ENCODE peak calls at places on chromosomes 7 and 10, in ten cellular contexts. D is heart right ventricle, N is GM12878, O is mammary epithelial cell, T is GM23338, V is fibroblast of the aortic adventitia, F is AG04450, E is fibroblast of mammary gland, K is BJ, W is prostate gland. X is an unnamed sample.

GRCh38 chr7:103777440-103777839 is 212.0 kb downstream of the RELN start:
- DNase-seq in D (no peak), N (no peak), O (no peak), T (peak), V (no peak), F (no peak), E (no peak), K (no peak), W (no peak), X (no peak)

GRCh38 chr10:114629824-114630430 is 28.1 kb downstream of the ABLIM1 start:
- DNase-seq in D (no peak), N (no peak), O (no peak), T (no peak), V (no peak), F (no peak), E (no peak), K (no peak), W (no peak), X (no peak)

GRCh38 chr10:58336242-58336641 is 1.4 kb downstream of the UBE2D1 start:
- DNase-seq in D (no peak), N (no peak), O (no peak), T (no peak), V (no peak), F (no peak), E (no peak), K (no peak), W (no peak), X (no peak)

GRCh38 chr10:49526624-49527023 is 12.3 kb downstream of the ERCC6 start:
- DNase-seq in D (no peak), N (no peak), O (no peak), T (no peak), V (peak), F (no peak), E (peak), K (peak), W (no peak), X (no peak)

GRCh38 chr7:108451296-108451848 is 4.9 kb downstream of the NRCAM start:
- DNase-seq in D (no peak), N (no peak), O (no peak), T (no peak), V (no peak), F (no peak), E (peak), K (no peak), W (no peak), X (no peak)

GRCh38 chr7:137670521-137671064 is 176.2 kb downstream of the DGKI start:
- DNase-seq in D (no peak), N (peak), O (peak), T (no peak), V (peak), F (no peak), E (peak), K (peak), W (no peak), X (peak)

GRCh38 chr10:71229726-71230655 is 17.6 kb downstream of the UNC5B start:
- DNase-seq in D (no peak), N (no peak), O (no peak), T (no peak), V (no peak), F (no peak), E (no peak), K (no peak), W (no peak), X (no peak)

GRCh38 chr10:100738055-100738827 is 7.1 kb upstream of the PAX2 start:
- DNase-seq in D (no peak), N (no peak), O (no peak), T (peak), V (no peak), F (no peak), E (no peak), K (no peak), W (no peak), X (no peak)

GRCh38 chr7:7257899-7258692 is 75.8 kb downstream of the C1GALT1 start:
- DNase-seq in D (no peak), N (peak), O (no peak), T (no peak), V (no peak), F (no peak), E (no peak), K (no peak), W (no peak), X (peak)

GRCh38 chr10:103502849-103503660 is 9.6 kb downstream of the NEURL1 start:
- DNase-seq in D (no peak), N (no peak), O (no peak), T (no peak), V (no peak), F (no peak), E (no peak), K (no peak), W (no peak), X (no peak)

GRCh38 chr10:97463363-97464132 is 17.6 kb downstream of the ZDHHC16 start:
- DNase-seq in D (no peak), N (peak), O (peak), T (peak), V (peak), F (no peak), E (peak), K (peak), W (peak), X (peak)

GRCh38 chr10:77036993-77037734 is 600.4 kb downstream of the KCNMA1 start:
- DNase-seq in D (no peak), N (no peak), O (no peak), T (peak), V (no peak), F (no peak), E (peak), K (no peak), W (no peak), X (peak)

GRCh38 chr7:64878684-64879083 is 24.4 kb upstream of the ZNF273 start:
- DNase-seq in D (no peak), N (no peak), O (no peak), T (no peak), V (no peak), F (no peak), E (peak), K (no peak), W (no peak), X (no peak)

GRCh38 chr10:44993922-44994751 is 6.6 kb upstream of the ZNF22 start:
- DNase-seq in D (no peak), N (no peak), O (no peak), T (no peak), V (peak), F (peak), E (peak), K (peak), W (no peak), X (no peak)

GRCh38 chr7:41003031-41003925 is 699.6 kb downstream of the INHBA start:
- DNase-seq in D (peak), N (peak), O (peak), T (peak), V (peak), F (no peak), E (peak), K (no peak), W (peak), X (peak)

GRCh38 chr7:80044796-80045195 is 89.8 kb upstream of the GNAI1 start:
- DNase-seq in D (no peak), N (no peak), O (no peak), T (no peak), V (no peak), F (no peak), E (no peak), K (no peak), W (no peak), X (no peak)

GRCh38 chr10:113661332-113661731 is 2.5 kb downstream of the NRAP start:
- DNase-seq in D (no peak), N (no peak), O (no peak), T (no peak), V (no peak), F (no peak), E (no peak), K (no peak), W (no peak), X (no peak)

GRCh38 chr7:17463511-17464085 is 165.1 kb downstream of the AHR start:
- DNase-seq in D (no peak), N (no peak), O (no peak), T (no peak), V (no peak), F (no peak), E (no peak), K (no peak), W (no peak), X (no peak)

GRCh38 chr7:121504478-121504877 is 108.4 kb upstream of the FAM3C start:
- DNase-seq in D (no peak), N (no peak), O (peak), T (no peak), V (peak), F (peak), E (peak), K (peak), W (no peak), X (no peak)

GRCh38 chr7:2371329-2371728 is 16.7 kb downstream of the EIF3B start:
- DNase-seq in D (no peak), N (no peak), O (no peak), T (no peak), V (no peak), F (no peak), E (no peak), K (no peak), W (no peak), X (no peak)

GRCh38 chr10:95741807-95742528 is 14.0 kb upstream of the ENTPD1 start:
- DNase-seq in D (no peak), N (peak), O (peak), T (peak), V (peak), F (no peak), E (peak), K (no peak), W (no peak), X (peak)

GRCh38 chr7:125316451-125316850 is 386.8 kb upstream of the POT1 start:
- DNase-seq in D (no peak), N (no peak), O (peak), T (peak), V (no peak), F (no peak), E (no peak), K (no peak), W (no peak), X (peak)

GRCh38 chr7:155998766-155999630 is 186.7 kb upstream of the SHH start:
- DNase-seq in D (no peak), N (no peak), O (no peak), T (no peak), V (no peak), F (no peak), E (no peak), K (no peak), W (no peak), X (no peak)

GRCh38 chr10:17001961-17002749 is 127.5 kb downstream of the CUBN start:
- DNase-seq in D (peak), N (no peak), O (peak), T (no peak), V (peak), F (peak), E (peak), K (peak), W (peak), X (peak)

GRCh38 chr7:29197916-29198315 is 3.3 kb downstream of the CHN2 start:
- DNase-seq in D (no peak), N (no peak), O (no peak), T (no peak), V (no peak), F (no peak), E (no peak), K (no peak), W (no peak), X (no peak)

GRCh38 chr10:121648078-121648477 is 49.8 kb upstream of the FGFR2 start:
- DNase-seq in D (no peak), N (no peak), O (no peak), T (no peak), V (no peak), F (no peak), E (no peak), K (no peak), W (no peak), X (no peak)

GRCh38 chr7:18208921-18209320 is 181.3 kb upstream of the PRPS1L1 start:
- DNase-seq in D (no peak), N (no peak), O (no peak), T (no peak), V (no peak), F (no peak), E (no peak), K (no peak), W (no peak), X (no peak)

GRCh38 chr7:5379576-5379975 is 44.1 kb downstream of the TNRC18 start:
- DNase-seq in D (no peak), N (no peak), O (no peak), T (no peak), V (no peak), F (no peak), E (no peak), K (no peak), W (no peak), X (no peak)

GRCh38 chr7:47951374-47951773 is 3.1 kb upstream of the PKD1L1 start:
- DNase-seq in D (no peak), N (no peak), O (no peak), T (no peak), V (no peak), F (no peak), E (no peak), K (no peak), W (peak), X (no peak)
- H3K4me3 ChIP-seq in D (no peak), N (no peak), O (no peak), T (no peak), V (no peak), F (no peak), E (no peak), K (no peak), W (no peak), X (no peak)

DNA sequence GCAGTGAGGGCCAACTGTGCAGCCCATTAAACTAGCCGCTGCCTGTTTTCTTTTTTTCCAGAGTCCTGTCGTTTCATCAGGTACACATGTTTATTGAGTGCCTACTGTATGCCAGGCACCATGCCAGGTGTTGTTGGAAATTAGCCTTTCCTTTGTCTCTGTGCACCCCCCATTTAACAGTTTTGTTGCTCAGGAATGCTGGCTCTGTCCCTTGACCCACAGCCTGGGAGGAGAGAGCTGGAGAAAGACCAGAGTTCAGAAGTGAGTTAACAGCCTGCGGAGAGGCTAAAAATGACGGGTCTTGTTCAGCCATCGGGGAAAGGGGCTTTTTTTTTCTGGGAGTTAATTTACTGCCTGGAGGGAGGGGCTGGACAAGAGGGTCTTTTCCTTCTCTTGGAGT is 1.3 kb downstream of the LRMDA start:
- DNase-seq in D (no peak), N (no peak), O (no peak), T (no peak), V (no peak), F (no peak), E (no peak), K (no peak), W (no peak), X (no peak)
- H3K4me3 ChIP-seq in D (no peak), N (no peak), O (no peak), T (peak), V (no peak), F (no peak), E (no peak), K (no peak), W (no peak), X (no peak)

GRCh38 chr10:126063353-126063791 is 167.0 kb downstream of the FANK1 start:
- DNase-seq in D (no peak), N (no peak), O (peak), T (no peak), V (peak), F (peak), E (peak), K (peak), W (no peak), X (no peak)

GRCh38 chr10:126060232-126060935 is 164.0 kb downstream of the FANK1 start:
- DNase-seq in D (no peak), N (no peak), O (no peak), T (no peak), V (peak), F (no peak), E (peak), K (peak), W (no peak), X (no peak)

GRCh38 chr10:126061526-126061925 is 165.2 kb downstream of the FANK1 start:
- DNase-seq in D (no peak), N (no peak), O (no peak), T (no peak), V (peak), F (no peak), E (no peak), K (no peak), W (no peak), X (no peak)

GRCh38 chr10:126064512-126064911 is 168.1 kb downstream of the FANK1 start:
- DNase-seq in D (no peak), N (no peak), O (no peak), T (no peak), V (no peak), F (no peak), E (no peak), K (no peak), W (no peak), X (no peak)

GRCh38 chr10:126062132-126063032 is 166.0 kb downstream of the FANK1 start:
- DNase-seq in D (peak), N (no peak), O (peak), T (no peak), V (peak), F (peak), E (peak), K (peak), W (no peak), X (no peak)
- H3K4me3 ChIP-seq in D (no peak), N (no peak), O (no peak), T (no peak), V (no peak), F (no peak), E (no peak), K (no peak), W (no peak), X (no peak)

GRCh38 chr7:55022618-55022985 is 3.8 kb downstream of the EGFR start:
- DNase-seq in D (no peak), N (no peak), O (no peak), T (no peak), V (peak), F (no peak), E (no peak), K (no peak), W (no peak), X (no peak)

GRCh38 chr7:55020481-55020871 is 1.7 kb downstream of the EGFR start:
- DNase-seq in D (no peak), N (no peak), O (peak), T (no peak), V (peak), F (no peak), E (peak), K (no peak), W (peak), X (no peak)

GRCh38 chr7:55021053-55021452 is 2.2 kb downstream of the EGFR start:
- DNase-seq in D (no peak), N (no peak), O (peak), T (no peak), V (no peak), F (no peak), E (no peak), K (no peak), W (peak), X (no peak)

GRCh38 chr7:55019691-55020480 is 1.1 kb downstream of the EGFR start:
- DNase-seq in D (no peak), N (no peak), O (peak), T (peak), V (no peak), F (no peak), E (no peak), K (no peak), W (peak), X (no peak)

GRCh38 chr7:55021951-55022617 is 3.3 kb downstream of the EGFR start:
- DNase-seq in D (no peak), N (no peak), O (peak), T (no peak), V (peak), F (no peak), E (peak), K (no peak), W (no peak), X (no peak)
- H3K4me3 ChIP-seq in D (peak), N (no peak), O (peak), T (no peak), V (peak), F (peak), E (peak), K (peak), W (peak), X (no peak)

DNA sequence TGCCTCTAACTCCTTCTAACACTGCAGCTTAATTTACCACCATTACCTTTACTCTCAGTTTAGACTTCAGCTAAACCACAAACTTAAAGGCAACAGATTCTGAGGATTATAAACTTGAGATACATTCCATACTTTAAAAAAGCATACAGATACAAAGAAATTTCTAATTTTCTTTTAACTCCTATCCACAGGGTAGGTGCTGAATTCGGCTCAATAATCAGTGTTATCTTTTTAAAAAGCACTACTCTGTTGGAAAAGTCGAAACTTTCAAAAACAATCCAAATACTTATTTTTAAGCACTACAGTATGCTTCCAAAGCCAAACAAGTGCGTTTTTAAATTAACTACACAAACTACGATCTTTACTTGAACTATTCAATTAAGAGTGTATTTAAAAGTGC is 1.0 kb downstream of the SMNDC1 start:
- DNase-seq in D (no peak), N (no peak), O (no peak), T (no peak), V (peak), F (no peak), E (no peak), K (no peak), W (no peak), X (no peak)
- H3K4me3 ChIP-seq in D (peak), N (peak), O (peak), T (peak), V (peak), F (peak), E (peak), K (peak), W (peak), X (peak)